ENCODE peak calls at places on chromosomes 12 and 14, in five cellular contexts. One of them, this sample, is unnamed.

GRCh38 chr14:77353469-77354141 is 23.3 kb downstream of the TMED8 start:
- DNase-seq in neural crest cell: no peak
- DNase-seq in breast epithelium: no peak
- DNase-seq in HCT116: no peak
- DNase-seq in colonic mucosa: no peak
- DNase-seq in this sample: no peak

GRCh38 chr12:43884683-43885410 is 49.0 kb downstream of the TMEM117 start:
- DNase-seq in neural crest cell: no peak
- DNase-seq in breast epithelium: no peak
- DNase-seq in HCT116: no peak
- DNase-seq in colonic mucosa: no peak
- DNase-seq in this sample: no peak

GRCh38 chr14:69571879-69572633 is 2.6 kb downstream of the CCDC177 start:
- DNase-seq in neural crest cell: no peak
- DNase-seq in breast epithelium: no peak
- DNase-seq in HCT116: no peak
- DNase-seq in colonic mucosa: no peak
- DNase-seq in this sample: no peak

GRCh38 chr12:71958993-71959588 is 20.4 kb downstream of the TPH2 start:
- DNase-seq in neural crest cell: no peak
- DNase-seq in breast epithelium: no peak
- DNase-seq in HCT116: no peak
- DNase-seq in colonic mucosa: no peak
- DNase-seq in this sample: no peak

GRCh38 chr12:51470116-51470515 is 45.5 kb downstream of the SLC4A8 start:
- DNase-seq in neural crest cell: no peak
- DNase-seq in breast epithelium: no peak
- DNase-seq in HCT116: no peak
- DNase-seq in colonic mucosa: no peak
- DNase-seq in this sample: no peak

GRCh38 chr14:76647699-76648298 is 113.5 kb upstream of the VASH1 start:
- DNase-seq in neural crest cell: peak; percentile 36
- DNase-seq in breast epithelium: no peak
- DNase-seq in HCT116: peak; percentile 48
- DNase-seq in colonic mucosa: no peak
- DNase-seq in this sample: no peak

GRCh38 chr12:90090929-90091651 is 382.5 kb upstream of the ATP2B1 start:
- DNase-seq in neural crest cell: no peak
- DNase-seq in breast epithelium: no peak
- DNase-seq in HCT116: peak; percentile 97
- DNase-seq in colonic mucosa: peak; percentile 77
- DNase-seq in this sample: no peak

GRCh38 chr14:80323266-80323665 is 112.0 kb upstream of the DIO2 start:
- DNase-seq in neural crest cell: no peak
- DNase-seq in breast epithelium: no peak
- DNase-seq in HCT116: no peak
- DNase-seq in colonic mucosa: no peak
- DNase-seq in this sample: no peak

GRCh38 chr14:52005625-52006024 is 16.3 kb downstream of the RTRAF start:
- DNase-seq in neural crest cell: no peak
- DNase-seq in breast epithelium: no peak
- DNase-seq in HCT116: no peak
- DNase-seq in colonic mucosa: no peak
- DNase-seq in this sample: no peak

GRCh38 chr12:32039917-32040575 is 66.6 kb upstream of the BICD1 start:
- DNase-seq in neural crest cell: no peak
- DNase-seq in breast epithelium: no peak
- DNase-seq in HCT116: no peak
- DNase-seq in colonic mucosa: no peak
- DNase-seq in this sample: no peak

GRCh38 chr12:1606021-1606622 is 11.7 kb upstream of the FBXL14 start:
- DNase-seq in neural crest cell: no peak
- DNase-seq in breast epithelium: peak; percentile 86
- DNase-seq in HCT116: peak; percentile 72
- DNase-seq in colonic mucosa: peak; percentile 96
- DNase-seq in this sample: no peak

GRCh38 chr14:105774001-105774400 is 247.6 kb downstream of the TMEM121 start:
- DNase-seq in neural crest cell: no peak
- DNase-seq in breast epithelium: no peak
- DNase-seq in HCT116: no peak
- DNase-seq in colonic mucosa: no peak
- DNase-seq in this sample: no peak

GRCh38 chr14:102141797-102142196 is 2.1 kb downstream of the WDR20 start:
- DNase-seq in neural crest cell: no peak
- DNase-seq in breast epithelium: no peak
- DNase-seq in HCT116: no peak
- DNase-seq in colonic mucosa: no peak
- DNase-seq in this sample: no peak

GRCh38 chr12:15701721-15702156 is 87.4 kb downstream of the EPS8 start:
- DNase-seq in neural crest cell: no peak
- DNase-seq in breast epithelium: no peak
- DNase-seq in HCT116: no peak
- DNase-seq in colonic mucosa: no peak
- DNase-seq in this sample: no peak

GRCh38 chr14:19974844-19975243 is 547 bp upstream of the OR4K15 start:
- DNase-seq in neural crest cell: no peak
- DNase-seq in breast epithelium: no peak
- DNase-seq in HCT116: no peak
- DNase-seq in colonic mucosa: no peak
- DNase-seq in this sample: no peak

GRCh38 chr12:2163172-2163927 is 110.6 kb downstream of the CACNA1C start:
- DNase-seq in neural crest cell: no peak
- DNase-seq in breast epithelium: no peak
- DNase-seq in HCT116: no peak
- DNase-seq in colonic mucosa: peak; percentile 95
- DNase-seq in this sample: no peak

GRCh38 chr14:94355191-94355794 is 32.2 kb upstream of the SERPINA6 start:
- DNase-seq in neural crest cell: peak; percentile 20
- DNase-seq in breast epithelium: no peak
- DNase-seq in HCT116: no peak
- DNase-seq in colonic mucosa: peak; percentile 40
- DNase-seq in this sample: no peak

GRCh38 chr12:26425587-26426260 is 230.4 kb downstream of the SSPN start:
- DNase-seq in neural crest cell: no peak
- DNase-seq in breast epithelium: no peak
- DNase-seq in HCT116: no peak
- DNase-seq in colonic mucosa: no peak
- DNase-seq in this sample: no peak

GRCh38 chr14:86540636-86541247 is 1010.8 kb downstream of the FLRT2 start:
- DNase-seq in neural crest cell: no peak
- DNase-seq in breast epithelium: no peak
- DNase-seq in HCT116: no peak
- DNase-seq in colonic mucosa: no peak
- DNase-seq in this sample: no peak

GRCh38 chr12:51098611-51099010 is 15.2 kb upstream of the CSRNP2 start:
- DNase-seq in neural crest cell: no peak
- DNase-seq in breast epithelium: no peak
- DNase-seq in HCT116: no peak
- DNase-seq in colonic mucosa: no peak
- DNase-seq in this sample: no peak

GRCh38 chr12:109757671-109758265 is 44.1 kb downstream of the FAM222A start:
- DNase-seq in neural crest cell: no peak
- DNase-seq in breast epithelium: peak; percentile 15
- DNase-seq in HCT116: no peak
- DNase-seq in colonic mucosa: no peak
- DNase-seq in this sample: peak; percentile 42

GRCh38 chr14:100653409-100653808 is 66.2 kb upstream of the BEGAIN start:
- DNase-seq in neural crest cell: no peak
- DNase-seq in breast epithelium: no peak
- DNase-seq in HCT116: no peak
- DNase-seq in colonic mucosa: no peak
- DNase-seq in this sample: no peak

GRCh38 chr12:88895634-88896033 is 315.4 kb upstream of the KITLG start:
- DNase-seq in neural crest cell: no peak
- DNase-seq in breast epithelium: no peak
- DNase-seq in HCT116: no peak
- DNase-seq in colonic mucosa: no peak
- DNase-seq in this sample: no peak

GRCh38 chr12:108375986-108376663 is 37.0 kb upstream of the CMKLR1 start:
- DNase-seq in neural crest cell: no peak
- DNase-seq in breast epithelium: no peak
- DNase-seq in HCT116: no peak
- DNase-seq in colonic mucosa: no peak
- DNase-seq in this sample: no peak

GRCh38 chr12:108369736-108370396 is 30.8 kb upstream of the CMKLR1 start:
- DNase-seq in neural crest cell: no peak
- DNase-seq in breast epithelium: no peak
- DNase-seq in HCT116: no peak
- DNase-seq in colonic mucosa: no peak
- DNase-seq in this sample: no peak

GRCh38 chr12:108371801-108372344 is 32.8 kb upstream of the CMKLR1 start:
- DNase-seq in neural crest cell: no peak
- DNase-seq in breast epithelium: no peak
- DNase-seq in HCT116: no peak
- DNase-seq in colonic mucosa: no peak
- DNase-seq in this sample: no peak

GRCh38 chr12:108374596-108375320 is 35.6 kb upstream of the CMKLR1 start:
- DNase-seq in neural crest cell: no peak
- DNase-seq in breast epithelium: no peak
- DNase-seq in HCT116: no peak
- DNase-seq in colonic mucosa: no peak
- DNase-seq in this sample: no peak

GRCh38 chr12:108373111-108373510 is 34.0 kb upstream of the CMKLR1 start:
- DNase-seq in neural crest cell: no peak
- DNase-seq in breast epithelium: no peak
- DNase-seq in HCT116: no peak
- DNase-seq in colonic mucosa: no peak
- DNase-seq in this sample: no peak
- TF ChIP-seq CTCF in neural crest cell: peak; percentile 29
- TF ChIP-seq CTCF in breast epithelium: no peak
- TF ChIP-seq CTCF in HCT116: no peak
- TF ChIP-seq CTCF in colonic mucosa: no peak
- TF ChIP-seq CTCF in this sample: peak; percentile 56

GRCh38 chr12:75816892-75817291 is 214.7 kb downstream of the PHLDA1 start:
- DNase-seq in neural crest cell: no peak
- DNase-seq in breast epithelium: no peak
- DNase-seq in HCT116: peak; percentile 58
- DNase-seq in colonic mucosa: no peak
- DNase-seq in this sample: no peak
- TF ChIP-seq CTCF in neural crest cell: peak; percentile 16
- TF ChIP-seq CTCF in breast epithelium: no peak
- TF ChIP-seq CTCF in HCT116: no peak
- TF ChIP-seq CTCF in colonic mucosa: no peak
- TF ChIP-seq CTCF in this sample: no peak

GRCh38 chr12:64404470-64405446 is 566 bp downstream of the XPOT start:
- DNase-seq in neural crest cell: peak; percentile 39
- DNase-seq in breast epithelium: peak; percentile 65
- DNase-seq in HCT116: no peak
- DNase-seq in colonic mucosa: peak; percentile 57
- DNase-seq in this sample: no peak
- TF ChIP-seq CTCF in neural crest cell: no peak
- TF ChIP-seq CTCF in breast epithelium: no peak
- TF ChIP-seq CTCF in HCT116: no peak
- TF ChIP-seq CTCF in colonic mucosa: no peak
- TF ChIP-seq CTCF in this sample: no peak

DNA sequence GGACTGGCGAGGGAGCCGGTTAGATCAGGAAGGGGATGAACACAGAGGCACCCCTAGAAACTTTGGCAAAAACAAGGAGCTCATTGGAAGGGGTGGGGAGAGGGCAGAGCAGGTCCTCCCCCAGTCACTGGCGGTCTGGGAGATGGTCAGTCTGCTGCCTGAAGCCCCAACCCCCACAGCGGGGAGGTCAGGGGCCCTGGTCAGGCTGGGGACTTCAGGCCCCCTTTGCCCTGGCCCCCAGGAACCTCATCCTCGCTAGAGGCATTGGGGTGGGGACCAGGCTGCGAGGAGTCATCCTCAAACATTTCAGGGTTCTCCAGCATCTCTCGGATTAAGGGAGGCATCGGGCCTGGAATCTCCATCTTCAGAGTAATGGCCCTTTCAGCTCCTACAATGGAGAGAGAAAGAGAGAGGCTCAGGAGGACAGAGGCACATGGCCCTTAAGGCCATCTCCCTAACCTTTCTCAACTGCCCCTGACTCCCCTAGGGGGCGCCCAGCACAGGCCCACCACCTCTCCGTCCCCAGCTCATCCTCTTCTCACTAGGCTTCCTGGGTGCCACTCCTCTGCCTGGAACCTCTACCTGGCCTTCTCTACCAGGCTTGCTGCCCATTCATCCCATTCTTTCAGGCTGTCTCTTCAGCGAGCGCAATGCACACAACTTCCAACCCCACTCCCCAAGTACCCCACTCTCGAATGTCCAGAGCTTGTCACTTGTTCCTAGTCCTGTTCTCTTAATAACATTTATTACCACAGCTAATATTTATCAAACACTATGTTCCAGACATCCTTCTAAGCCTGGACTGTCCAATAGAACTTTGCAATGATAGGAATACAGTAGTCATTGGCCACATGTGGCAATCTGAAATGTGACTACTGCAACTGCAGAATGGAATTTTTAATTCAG is 4.7 kb upstream of the ITGB7 start:
- DNase-seq in neural crest cell: no peak
- DNase-seq in breast epithelium: no peak
- DNase-seq in HCT116: no peak
- DNase-seq in colonic mucosa: no peak
- DNase-seq in this sample: no peak
- TF ChIP-seq CTCF in neural crest cell: peak; percentile 54
- TF ChIP-seq CTCF in breast epithelium: no peak
- TF ChIP-seq CTCF in HCT116: no peak
- TF ChIP-seq CTCF in colonic mucosa: no peak
- TF ChIP-seq CTCF in this sample: peak; percentile 60

This sample was measured in type B pancreatic cell.